ENCODE peak calls at places on chromosome 5, in seven cellular contexts. W is globus pallidus; S is osteocyte; Q is posterior cingulate gyrus; R is PC-3; F is germinal center; Y is activated CD4-positive, alpha-beta T cell treated with anti-CD3 and anti-CD28 coated beads, Interleukin-2, amount 10 ng/mL, durations not matched to agents 7 days and 5 days. L is an unnamed sample.

GRCh38 chr5:107304671-107305070 is 366.1 kb downstream of the EFNA5 start:
- DNase-seq in Y (no peak), S (no peak), R (no peak), F (no peak), Q (no peak), W (no peak), L (no peak)

GRCh38 chr5:150989695-150990094 is 30.7 kb upstream of the GPX3 start:
- DNase-seq in W (no peak), Y (no peak), S (no peak), F (no peak), Q (no peak), R (peak), L (no peak)

GRCh38 chr5:149424371-149425315 is 45.6 kb upstream of the IL17B start:
- DNase-seq in Q (no peak), Y (no peak), R (no peak), W (no peak), F (no peak), S (no peak), L (no peak)

GRCh38 chr5:142683885-142684505 is 1.9 kb downstream of the FGF1 start:
- DNase-seq in R (no peak), Y (no peak), Q (no peak), S (no peak), W (peak), F (no peak), L (no peak)

GRCh38 chr5:171647043-171647899 is 138.3 kb upstream of the SMIM23 start:
- DNase-seq in R (peak), S (no peak), W (no peak), Q (no peak), F (no peak), Y (no peak), L (no peak)

GRCh38 chr5:35161637-35162248 is 68.5 kb downstream of the PRLR start:
- DNase-seq in R (no peak), Y (no peak), F (no peak), Q (no peak), W (no peak), S (no peak), L (no peak)

GRCh38 chr5:9046756-9047481 is 499.0 kb downstream of the SEMA5A start:
- DNase-seq in Y (no peak), F (no peak), S (no peak), R (peak), Q (no peak), W (no peak), L (no peak)

GRCh38 chr5:14595189-14595588 is 13.6 kb downstream of the OTULINL start:
- DNase-seq in W (peak), F (peak), S (peak), Y (peak), R (no peak), Q (no peak), L (peak)

GRCh38 chr5:66558562-66558961 is 37.6 kb upstream of the MAST4 start:
- DNase-seq in W (no peak), Q (no peak), Y (peak), F (peak), S (no peak), R (no peak), L (peak)

GRCh38 chr5:74765201-74765600 is 1.7 kb downstream of the GFM2 start:
- DNase-seq in S (no peak), F (no peak), W (no peak), R (peak), Q (no peak), Y (no peak), L (no peak)

GRCh38 chr5:57434227-57434640 is 48.4 kb downstream of the ACTBL2 start:
- DNase-seq in Y (no peak), S (no peak), F (no peak), W (no peak), R (peak), Q (no peak), L (no peak)

GRCh38 chr5:127446626-127447025 is 70.8 kb upstream of the PRRC1 start:
- DNase-seq in R (no peak), Q (no peak), F (no peak), Y (no peak), S (no peak), W (no peak), L (no peak)

GRCh38 chr5:151772029-151772867 is 494 bp downstream of the G3BP1 start:
- DNase-seq in Q (no peak), F (peak), R (no peak), W (peak), S (no peak), Y (peak), L (peak)

GRCh38 chr5:150022681-150023080 is 22.1 kb downstream of the HMGXB3 start:
- DNase-seq in S (no peak), W (no peak), Q (no peak), F (no peak), Y (no peak), R (no peak), L (no peak)

GRCh38 chr5:106876665-106877194 is 794.0 kb downstream of the EFNA5 start:
- DNase-seq in R (no peak), W (no peak), S (no peak), F (no peak), Y (no peak), Q (no peak), L (no peak)

GRCh38 chr5:113614191-113614590 is 100.7 kb downstream of the YTHDC2 start:
- DNase-seq in F (no peak), Y (no peak), W (no peak), R (no peak), Q (no peak), S (no peak), L (no peak)

GRCh38 chr5:128537306-128537998 is 593 bp downstream of the FBN2 start:
- DNase-seq in S (peak), Q (peak), R (peak), Y (no peak), W (no peak), F (no peak), L (peak)

GRCh38 chr5:83751201-83751600 is 30.5 kb upstream of the HAPLN1 start:
- DNase-seq in Y (no peak), S (no peak), F (no peak), R (no peak), Q (no peak), W (no peak), L (no peak)

GRCh38 chr5:171750316-171750788 is 35.3 kb upstream of the SMIM23 start:
- DNase-seq in Y (no peak), R (peak), F (no peak), W (peak), S (no peak), Q (no peak), L (no peak)

GRCh38 chr5:178304761-178305645 is 72.4 kb upstream of the PHYKPL start:
- DNase-seq in F (no peak), Y (no peak), S (no peak), Q (no peak), W (no peak), R (peak), L (no peak)

GRCh38 chr5:167573274-167574127 is 717.9 kb upstream of the WWC1 start:
- DNase-seq in R (no peak), S (no peak), W (no peak), F (no peak), Y (no peak), Q (no peak), L (no peak)

GRCh38 chr5:73236541-73237128 is 63.6 kb downstream of the TMEM174 start:
- DNase-seq in W (no peak), Y (no peak), S (no peak), Q (no peak), F (no peak), R (no peak), L (no peak)

GRCh38 chr5:175478384-175479124 is at the start of gene SFXN1:
- DNase-seq in Q (peak), S (peak), W (peak), R (peak), F (peak), Y (peak), L (peak)

GRCh38 chr5:135823799-135824366 is 10.6 kb upstream of the SLC25A48 start:
- DNase-seq in F (no peak), W (no peak), R (no peak), Y (no peak), Q (no peak), S (no peak), L (no peak)

GRCh38 chr5:93348231-93348630 is 232.8 kb downstream of the NR2F1-AS1 start:
- DNase-seq in Q (no peak), W (no peak), F (no peak), S (no peak), Y (no peak), R (peak), L (no peak)

GRCh38 chr5:44885903-44886302 is 77.2 kb downstream of the MRPS30 start:
- DNase-seq in W (no peak), Y (no peak), Q (no peak), F (no peak), R (peak), S (no peak), L (peak)

GRCh38 chr5:132483661-132484385 is 6.8 kb downstream of the IRF1 start:
- DNase-seq in Y (no peak), Q (no peak), R (no peak), S (no peak), F (no peak), W (no peak), L (no peak)

GRCh38 chr5:78805-79149 is 13.2 kb upstream of the PLEKHG4B start:
- DNase-seq in S (no peak), R (no peak), F (no peak), Q (no peak), Y (no peak), W (no peak), L (no peak)

GRCh38 chr5:141478321-141478945 is 2.7 kb downstream of the PCDHGC3 start:
- DNase-seq in W (no peak), Q (no peak), S (no peak), F (no peak), R (no peak), Y (no peak), L (no peak)

GRCh38 chr5:138508958-138509357 is 34.1 kb downstream of the ETF1 start:
- DNase-seq in F (no peak), S (no peak), W (no peak), Y (no peak), Q (no peak), R (no peak), L (no peak)

GRCh38 chr5:146794326-146795029 is 84.1 kb downstream of the PPP2R2B start:
- DNase-seq in F (no peak), W (no peak), Y (no peak), S (no peak), Q (no peak), R (peak), L (no peak)

GRCh38 chr5:172567294-172567693 is 73.8 kb upstream of the NEURL1B start:
- DNase-seq in F (no peak), W (no peak), Y (no peak), Q (no peak), S (no peak), R (no peak), L (no peak)

GRCh38 chr5:146068977-146069779 is 36.2 kb downstream of the PLAC8L1 start:
- DNase-seq in W (no peak), F (no peak), R (no peak), Q (no peak), S (no peak), Y (no peak), L (peak)

GRCh38 chr5:180810210-180811011 is 7.8 kb upstream of the MGAT1 start:
- DNase-seq in F (peak), Q (peak), Y (peak), W (peak), S (peak), R (peak), L (peak)

GRCh38 chr5:15092801-15093200 is 221.2 kb upstream of the ANKH start:
- DNase-seq in R (no peak), F (no peak), Q (no peak), Y (no peak), S (no peak), W (peak), L (no peak)

GRCh38 chr5:9507974-9508373 is 37.9 kb downstream of the SEMA5A start:
- DNase-seq in S (no peak), W (no peak), F (no peak), Y (no peak), Q (no peak), R (no peak), L (no peak)

GRCh38 chr5:114729986-114730385 is 368.1 kb downstream of the KCNN2 start:
- DNase-seq in W (no peak), Q (no peak), Y (no peak), R (no peak), F (no peak), S (no peak), L (no peak)

GRCh38 chr5:55480781-55481180 is 54.0 kb downstream of the PLPP1 start:
- DNase-seq in W (no peak), Q (no peak), R (peak), S (no peak), Y (no peak), F (no peak), L (no peak)

GRCh38 chr5:171850354-171850947 is 64.8 kb downstream of the SMIM23 start:
- DNase-seq in R (peak), Y (no peak), W (no peak), Q (no peak), F (no peak), S (no peak), L (no peak)

L was measured in GM20000.